ENCODE peak calls at places on chromosomes 11 and 22, in four cellular contexts. Y is hepatocyte, L is fibroblast of lung, W is mesendoderm. V is an unnamed sample. For H3K79me2, the result is how much of the 10 kb centered on the place peaks cover.

GRCh38 chr11:94519478-94520084 is 7.3 kb downstream of the C11orf97 start:
- DNase-seq in Y (peak), L (peak), W (no peak), V (peak)

GRCh38 chr11:43988040-43988793 is 45.8 kb downstream of the C11orf96 start:
- DNase-seq in Y (no peak), L (peak), W (peak), V (no peak)

GRCh38 chr11:26953770-26954392 is 40.0 kb upstream of the FIBIN start:
- DNase-seq in Y (no peak), L (peak), W (no peak), V (no peak)

GRCh38 chr11:15580056-15580774 is 465.5 kb downstream of the INSC start:
- DNase-seq in Y (no peak), L (no peak), W (no peak), V (no peak)

GRCh38 chr22:36730176-36730858 is 26.8 kb upstream of the CACNG2 start:
- DNase-seq in Y (no peak), L (no peak), W (no peak), V (no peak)

GRCh38 chr11:12017243-12017678 is 8.8 kb upstream of the DKK3 start:
- DNase-seq in Y (no peak), L (peak), W (no peak), V (no peak)

GRCh38 chr11:86678823-86679222 is 6.4 kb upstream of the ME3 start:
- DNase-seq in Y (no peak), L (no peak), W (no peak), V (no peak)

GRCh38 chr11:61279934-61280656 is 15.0 kb downstream of the VWCE start:
- DNase-seq in Y (no peak), L (no peak), W (peak), V (peak)

GRCh38 chr22:19941365-19942070 is at the start of the genes COMT and TXNRD2:
- DNase-seq in Y (no peak), L (peak), W (peak), V (peak)

GRCh38 chr11:134800826-134801225 is 388.8 kb upstream of the B3GAT1 start:
- DNase-seq in Y (no peak), L (no peak), W (no peak), V (no peak)

GRCh38 chr11:63212742-63213141 is 30.7 kb downstream of the SLC22A25 start:
- DNase-seq in Y (peak), L (peak), W (peak), V (peak)

GRCh38 chr22:20781272-20781990 is 7.5 kb downstream of the SERPIND1 start:
- DNase-seq in Y (no peak), L (no peak), W (no peak), V (no peak)

GRCh38 chr11:19592842-19593241 is 119.8 kb upstream of the NAV2 start:
- DNase-seq in Y (no peak), L (no peak), W (no peak), V (no peak)

GRCh38 chr11:119727523-119728081 is 1.4 kb downstream of the NECTIN1 start:
- DNase-seq in Y (peak), L (no peak), W (peak), V (peak)

GRCh38 chr11:736431-736830 is 10.8 kb upstream of the TALDO1 start:
- DNase-seq in Y (no peak), L (no peak), W (no peak), V (no peak)

GRCh38 chr11:34174411-34175041 is 69.1 kb downstream of the NAT10 start:
- DNase-seq in Y (peak), L (peak), W (peak), V (peak)

GRCh38 chr11:117287668-117288067 is 3.5 kb upstream of the BACE1-AS start:
- DNase-seq in Y (peak), L (no peak), W (no peak), V (no peak)

DNA sequence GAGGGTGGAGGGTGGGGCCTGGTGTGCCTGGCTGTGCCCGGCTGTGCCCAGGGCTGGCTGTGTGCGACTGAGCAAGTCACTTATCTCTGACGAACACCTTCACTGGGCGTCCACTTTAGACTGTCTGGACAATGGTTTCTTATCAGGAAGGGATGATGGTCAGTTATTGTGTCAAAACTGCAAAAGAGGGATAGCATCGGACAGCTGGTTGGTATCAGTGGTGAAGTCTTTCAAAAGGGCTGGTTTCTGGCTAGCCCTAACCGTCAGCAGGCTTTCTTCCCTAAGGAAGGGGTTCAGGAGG is 4.1 kb upstream of the MGAT3 start:
- DNase-seq in Y (no peak), L (no peak), W (no peak), V (no peak)
- H3K79me2 ChIP-seq in Y (under half), L (under half), W (under half), V (under half)

GRCh38 chr11:112616292-112617088 is 344.7 kb upstream of the NCAM1 start:
- DNase-seq in Y (no peak), L (no peak), W (peak), V (no peak)
- H3K27ac ChIP-seq in Y (no peak), L (no peak), W (no peak), V (no peak)

GRCh38 chr22:39932918-39933649 is 27.1 kb upstream of the TMA7B start:
- DNase-seq in Y (peak), L (no peak), W (peak), V (peak)
- H3K79me2 ChIP-seq in Y (under half), L (under half), W (under half), V (under half)

GRCh38 chr22:25751174-25751581 is 9.2 kb downstream of the MYO18B start:
- DNase-seq in Y (no peak), L (no peak), W (no peak), V (no peak)
- H3K27ac ChIP-seq in Y (no peak), L (no peak), W (no peak), V (no peak)

GRCh38 chr11:121452609-121453150 is at the start of gene SORL1-AS1:
- DNase-seq in Y (peak), L (no peak), W (peak), V (peak)
- H3K79me2 ChIP-seq in Y (under half), L (under half), W (under half), V (half or more)

GRCh38 chr22:26403827-26404226 is 25.2 kb upstream of the ASPHD2 start:
- DNase-seq in Y (no peak), L (no peak), W (no peak), V (no peak)
- H3K27ac ChIP-seq in Y (no peak), L (no peak), W (no peak), V (no peak)

GRCh38 chr11:74748211-74749126 is at the start of gene RNF169:
- DNase-seq in Y (peak), L (peak), W (peak), V (peak)

GRCh38 chr11:74749127-74749964 is 697 bp downstream of the RNF169 start:
- DNase-seq in Y (peak), L (peak), W (peak), V (peak)

GRCh38 chr11:74746868-74747267 is 1.8 kb upstream of the RNF169 start:
- DNase-seq in Y (no peak), L (no peak), W (peak), V (no peak)

GRCh38 chr11:74754507-74755255 is 6.0 kb downstream of the RNF169 start:
- DNase-seq in Y (peak), L (peak), W (peak), V (no peak)

DNA sequence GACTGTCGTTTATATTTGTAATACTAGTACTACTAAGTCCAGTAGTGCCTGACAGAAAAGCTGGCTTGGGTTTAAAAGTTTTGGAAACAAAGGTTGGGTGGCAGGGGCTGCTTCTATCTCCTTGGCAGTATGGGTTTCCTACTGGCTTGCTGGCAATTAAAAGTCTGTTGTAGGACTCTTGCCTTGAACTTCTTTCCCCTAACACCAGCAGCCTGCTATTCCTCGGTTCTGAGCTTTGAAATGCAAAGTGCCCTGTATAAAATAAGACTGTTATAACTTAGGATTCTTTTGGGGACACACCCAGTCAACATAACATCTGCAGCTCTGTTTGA is 1.3 kb downstream of the RNF169 start:
- DNase-seq in Y (no peak), L (no peak), W (no peak), V (no peak)
- H3K79me2 ChIP-seq in Y (half or more), L (half or more), W (under half), V (half or more)